ENCODE peak calls at places on chromosomes 16 and 17, in eight cellular contexts. A is uterus, H is IMR-90, R is left ventricle myocardium inferior, V is lower lobe of right lung, D is MM.1S, J is cardiac fibroblast, X is fibroblast of the aortic adventitia. C is an unnamed sample.

GRCh38 chr16:88736496-88736895 is 30.2 kb downstream of the CTU2 start:
- DNase-seq in A (no peak), H (no peak), R (no peak), V (no peak), D (no peak), J (no peak), X (no peak), C (no peak)

GRCh38 chr16:82452002-82452741 is 174.6 kb upstream of the CDH13 start:
- DNase-seq in A (no peak), H (no peak), R (no peak), V (peak), D (no peak), J (no peak), X (no peak), C (no peak)

GRCh38 chr17:50064253-50064991 is 8.5 kb downstream of the ITGA3 start:
- DNase-seq in A (peak), H (peak), R (no peak), V (peak), D (no peak), J (peak), X (peak), C (peak)

GRCh38 chr17:47721725-47722124 is 11.3 kb upstream of the TBX21 start:
- DNase-seq in A (no peak), H (no peak), R (no peak), V (no peak), D (no peak), J (no peak), X (no peak), C (no peak)

GRCh38 chr17:38418693-38419507 is 9.4 kb upstream of the ARHGAP23 start:
- DNase-seq in A (no peak), H (no peak), R (no peak), V (no peak), D (no peak), J (no peak), X (no peak), C (no peak)

GRCh38 chr16:87570938-87571867 is 31.1 kb upstream of the JPH3 start:
- DNase-seq in A (no peak), H (peak), R (peak), V (peak), D (no peak), J (peak), X (peak), C (no peak)

GRCh38 chr17:74061758-74062157 is 141.7 kb upstream of the RPL38 start:
- DNase-seq in A (no peak), H (no peak), R (no peak), V (no peak), D (no peak), J (no peak), X (no peak), C (no peak)

GRCh38 chr16:13392341-13392740 is 490.9 kb downstream of the SHISA9 start:
- DNase-seq in A (no peak), H (no peak), R (no peak), V (no peak), D (no peak), J (no peak), X (no peak), C (no peak)

GRCh38 chr16:84443166-84443802 is 61.2 kb downstream of the MEAK7 start:
- DNase-seq in A (no peak), H (no peak), R (no peak), V (peak), D (no peak), J (no peak), X (no peak), C (no peak)

GRCh38 chr17:2181206-2181983 is 122.2 kb downstream of the SMG6 start:
- DNase-seq in A (peak), H (peak), R (peak), V (no peak), D (no peak), J (peak), X (peak), C (peak)

GRCh38 chr16:450385-450784 is 24.9 kb downstream of the RAB11FIP3 start:
- DNase-seq in A (no peak), H (no peak), R (no peak), V (no peak), D (no peak), J (no peak), X (no peak), C (no peak)

GRCh38 chr17:2560658-2561057 is 32.8 kb upstream of the PAFAH1B1 start:
- DNase-seq in A (no peak), H (no peak), R (no peak), V (no peak), D (no peak), J (peak), X (no peak), C (no peak)

GRCh38 chr17:45222273-45222993 is 748 bp downstream of the FMNL1 start:
- DNase-seq in A (no peak), H (no peak), R (no peak), V (no peak), D (peak), J (no peak), X (no peak), C (no peak)

GRCh38 chr17:46842835-46843234 is 8.5 kb upstream of the WNT9B start:
- DNase-seq in A (no peak), H (no peak), R (no peak), V (peak), D (no peak), J (no peak), X (no peak), C (no peak)

GRCh38 chr16:27924411-27925118 is 138.9 kb downstream of the GSG1L start:
- DNase-seq in A (no peak), H (no peak), R (no peak), V (no peak), D (no peak), J (no peak), X (peak), C (no peak)

GRCh38 chr17:1322014-1322428 is 42.6 kb downstream of the TRARG1 start:
- DNase-seq in A (no peak), H (no peak), R (no peak), V (no peak), D (no peak), J (no peak), X (no peak), C (no peak)

GRCh38 chr17:50206604-50207293 is 5.3 kb upstream of the COL1A1 start:
- DNase-seq in A (peak), H (peak), R (peak), V (no peak), D (no peak), J (peak), X (peak), C (no peak)

GRCh38 chr17:57905875-57906455 is 49.2 kb downstream of the CUEDC1 start:
- DNase-seq in A (no peak), H (no peak), R (no peak), V (no peak), D (no peak), J (no peak), X (no peak), C (peak)

DNA sequence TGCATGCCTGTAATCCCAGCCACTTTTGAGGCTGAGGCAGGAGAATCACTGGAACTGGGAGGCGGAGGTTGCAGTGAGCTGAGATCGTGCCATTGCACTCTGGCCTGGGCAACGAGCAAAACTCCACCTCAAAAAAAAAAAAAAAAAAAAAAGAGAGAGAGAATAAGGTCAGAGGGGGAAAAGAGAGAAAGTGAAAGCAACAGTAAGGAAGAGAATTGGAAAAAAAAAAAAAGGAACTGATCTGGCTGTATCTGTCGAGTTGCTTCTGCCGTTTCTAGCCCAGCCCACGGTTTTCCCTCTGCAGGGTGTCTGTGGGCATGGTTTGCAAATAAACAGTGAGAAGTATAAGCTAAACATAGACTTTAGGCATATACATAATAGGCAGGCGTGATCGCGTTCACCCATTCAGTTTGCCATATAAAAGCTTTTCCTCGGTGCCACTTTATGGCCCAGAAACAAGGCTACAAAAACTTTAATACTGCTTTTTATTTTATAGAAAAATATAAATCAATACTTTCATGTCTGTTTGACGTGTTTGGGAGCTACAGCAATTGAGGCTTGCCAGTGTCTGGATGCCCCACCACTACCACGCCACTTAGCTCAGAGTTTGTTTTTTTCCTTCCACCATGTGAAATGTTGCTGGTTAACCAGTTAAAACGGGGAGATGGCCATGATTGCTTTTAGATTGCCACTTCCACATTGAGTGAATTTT is 436.7 kb downstream of the MAF start:
- DNase-seq in A (no peak), H (no peak), R (no peak), V (peak), D (no peak), J (no peak), X (no peak), C (no peak)
- H3K4me3 ChIP-seq in A (no peak), H (no peak), R (no peak), V (peak), D (no peak), J (no peak), X (no peak), C (no peak)

DNA sequence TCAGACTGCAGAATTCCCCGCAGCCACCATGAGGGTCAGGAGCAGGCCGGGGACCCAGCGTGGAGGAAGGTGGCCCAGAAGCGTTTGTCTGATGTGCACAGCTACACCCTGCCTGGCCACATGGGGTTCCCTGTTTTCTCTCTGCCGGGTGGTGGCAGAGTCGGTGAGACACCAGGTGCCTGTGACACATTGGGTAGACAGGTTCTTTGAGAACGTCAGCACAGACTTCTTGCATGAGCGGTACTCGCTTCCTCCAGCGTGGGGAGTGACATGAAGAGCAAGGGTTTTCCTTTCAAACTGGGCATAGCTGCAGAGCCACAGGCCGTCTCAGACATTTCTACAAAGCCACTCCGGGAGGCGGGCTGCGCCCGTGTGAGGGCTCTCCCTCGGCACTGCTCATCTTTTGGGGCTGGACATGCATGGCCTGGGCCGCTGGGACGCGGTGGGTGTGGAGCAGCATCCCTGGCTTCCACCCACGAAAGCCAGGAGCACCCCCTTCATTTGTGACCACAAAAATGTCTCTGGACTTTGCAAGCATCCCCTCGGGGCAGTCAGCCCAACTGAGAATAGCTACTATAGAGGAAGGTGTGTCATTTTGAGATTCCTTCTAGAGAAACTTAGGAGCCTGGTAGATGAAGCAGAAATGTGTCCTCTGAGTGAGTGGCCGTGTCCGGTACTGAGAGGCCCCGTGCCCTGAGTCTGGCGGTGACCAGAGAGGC is 26.0 kb downstream of the NME3 start:
- DNase-seq in A (no peak), H (peak), R (no peak), V (no peak), D (no peak), J (peak), X (peak), C (peak)
- TF ChIP-seq CTCF in A (no peak), H (no peak), R (no peak), V (no peak), D (no peak), J (no peak), X (no peak), C (no peak)

DNA sequence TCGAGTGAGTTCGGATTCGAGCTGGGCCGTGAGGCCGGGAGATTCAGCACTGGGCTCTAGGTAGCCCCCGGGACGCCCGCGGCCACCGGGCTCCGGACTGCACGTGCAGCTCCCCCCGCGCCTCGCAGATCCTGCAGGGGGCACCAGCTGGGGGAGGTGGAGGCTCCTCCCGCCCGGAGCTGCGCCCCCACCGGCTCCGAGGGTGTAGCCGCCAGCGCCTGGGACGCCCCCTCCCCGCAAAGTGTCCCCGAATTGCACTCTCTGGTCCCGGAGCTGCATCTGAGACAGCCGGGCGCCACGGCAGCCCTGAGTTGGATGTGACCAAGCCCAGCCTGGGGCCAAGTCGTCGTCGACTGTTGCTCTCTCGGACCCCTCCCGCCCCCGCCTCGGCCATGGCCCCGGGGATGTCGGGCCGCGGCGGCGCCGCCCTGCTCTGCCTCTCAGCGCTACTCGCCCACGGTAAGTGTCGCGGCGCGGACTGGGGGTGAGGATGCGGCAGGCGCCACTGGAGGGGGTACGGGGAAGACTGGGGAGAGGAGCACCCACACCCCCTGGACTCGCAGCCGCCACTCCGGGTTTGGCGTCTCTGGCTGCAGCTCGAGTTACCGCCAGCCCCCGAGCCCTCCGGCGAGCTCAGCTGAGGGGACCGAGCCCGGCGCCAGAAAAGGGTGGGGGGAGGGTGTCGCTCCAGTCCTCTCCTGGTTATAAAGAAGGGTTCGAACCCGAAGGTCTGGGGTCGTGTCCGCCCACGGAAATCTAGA is 1.5 kb downstream of the TMEM132E start:
- DNase-seq in A (no peak), H (no peak), R (no peak), V (no peak), D (no peak), J (no peak), X (no peak), C (no peak)
- H3K4me3 ChIP-seq in A (peak), H (no peak), R (peak), V (peak), D (peak), J (no peak), X (no peak), C (no peak)

DNA sequence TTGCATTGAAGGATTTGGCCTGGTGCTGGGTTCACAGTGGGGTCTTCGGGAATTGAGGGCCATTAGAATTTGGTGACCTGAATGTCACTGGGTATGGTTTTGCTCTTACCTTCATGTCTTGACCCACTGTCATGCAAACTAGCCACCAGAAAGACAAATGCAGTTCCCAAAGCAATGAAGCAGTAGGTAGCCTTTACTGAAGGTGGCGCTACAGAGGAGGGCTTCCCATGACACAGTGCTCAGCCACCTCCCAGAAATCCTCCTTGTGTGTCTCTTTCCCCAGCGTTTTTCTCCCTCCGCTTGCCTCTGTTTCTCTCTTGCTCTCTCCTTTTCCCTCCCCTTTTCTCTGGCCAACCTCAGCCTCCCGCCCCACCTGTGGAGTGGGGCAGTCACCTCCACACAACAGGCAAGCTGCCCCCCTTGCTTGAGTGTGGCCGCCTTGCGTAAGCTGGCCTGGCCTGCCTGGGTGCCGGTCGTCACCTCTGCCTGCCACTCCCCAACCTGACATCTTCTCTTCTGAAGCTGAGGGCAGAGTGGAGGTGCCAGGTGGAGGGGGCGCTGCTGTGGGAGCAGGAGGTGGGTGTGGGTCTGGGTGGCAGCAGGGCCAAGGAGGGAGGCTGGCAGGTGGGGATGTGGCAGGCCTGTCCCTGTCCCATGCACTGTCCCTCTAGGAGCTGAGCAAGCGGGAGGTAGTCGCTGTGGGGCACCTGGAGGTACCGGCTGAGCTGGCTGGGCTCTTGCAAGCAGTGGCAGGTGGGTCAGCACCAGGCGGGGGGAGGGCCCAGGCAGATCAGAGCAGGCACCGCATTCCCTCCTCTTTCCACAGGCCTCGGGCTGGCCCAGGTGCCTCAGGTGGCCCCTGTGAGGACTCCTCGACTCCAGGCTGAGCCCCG is 34.7 kb downstream of the MYO15A start:
- DNase-seq in A (no peak), H (peak), R (no peak), V (peak), D (no peak), J (peak), X (no peak), C (no peak)
- TF ChIP-seq CTCF in A (no peak), H (peak), R (no peak), V (peak), D (peak), J (peak), X (peak), C (peak)

DNA sequence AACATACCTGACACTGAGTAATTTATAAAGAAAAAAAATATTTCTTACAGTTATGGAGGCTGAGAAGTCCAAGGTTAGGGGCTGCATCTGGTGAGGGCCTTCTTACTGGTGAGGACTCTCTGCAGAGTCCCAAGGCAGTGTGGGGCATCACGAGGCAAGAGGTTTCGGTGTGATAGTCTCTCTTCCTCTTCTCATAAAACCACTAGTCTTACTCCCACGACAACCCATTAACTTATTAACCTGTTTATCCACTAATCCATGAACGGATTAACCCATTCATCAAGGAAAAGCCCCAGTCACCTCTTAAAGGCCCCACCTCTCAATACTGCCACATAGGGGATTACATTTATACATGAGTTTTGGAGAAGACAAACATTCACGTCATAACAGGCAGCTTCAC is 20.1 kb downstream of the CIITA start:
- DNase-seq in A (no peak), H (no peak), R (no peak), V (no peak), D (no peak), J (no peak), X (no peak), C (no peak)
- H3K4me3 ChIP-seq in A (no peak), H (no peak), R (no peak), V (no peak), D (no peak), J (no peak), X (no peak), C (no peak)

GRCh38 chr17:79784353-79785016 is 6.5 kb downstream of the CBX2 start:
- DNase-seq in A (no peak), H (no peak), R (no peak), V (peak), D (no peak), J (no peak), X (no peak), C (no peak)
- TF ChIP-seq CTCF in A (no peak), H (no peak), R (no peak), V (no peak), D (no peak), J (no peak), X (no peak), C (no peak)